ENCODE peak calls at places on chromosomes 3 and 15, in eight cellular contexts. H is HTR-8/SVneo; W is stomach; B is NCI-H2171 treated with DMSO at 0.1 percent for 48 hours; U is fibroblast of pulmonary artery; N is CD8-positive, alpha-beta memory T cell; D is A549; C is adrenal gland. R is an unnamed sample.

GRCh38 chr3:70247955-70248354 is 64.5 kb downstream of the MDFIC2 start:
- DNase-seq in B (no peak), W (no peak), D (no peak), N (no peak), H (no peak), C (no peak), U (peak), R (no peak)

GRCh38 chr15:50112488-50113186 is 6.4 kb downstream of the ATP8B4 start:
- DNase-seq in C (no peak), U (no peak), D (no peak), H (no peak), N (no peak), B (no peak), W (no peak), R (no peak)

GRCh38 chr15:84949845-84950569 is 31.6 kb upstream of the PDE8A start:
- DNase-seq in B (no peak), U (no peak), W (no peak), N (no peak), D (no peak), C (no peak), H (no peak), R (no peak)

GRCh38 chr3:140370686-140371085 is 307.2 kb upstream of the TRIM42 start:
- DNase-seq in B (no peak), H (no peak), N (no peak), U (no peak), W (no peak), C (no peak), D (no peak), R (no peak)

GRCh38 chr3:46862689-46863020 is 589 bp downstream of the MYL3 start:
- DNase-seq in N (no peak), B (no peak), C (no peak), H (no peak), W (no peak), U (no peak), D (no peak), R (no peak)

GRCh38 chr15:84949043-84949442 is 32.6 kb upstream of the PDE8A start:
- DNase-seq in N (no peak), B (no peak), H (no peak), W (no peak), C (no peak), D (no peak), U (no peak), R (no peak)

GRCh38 chr3:169264711-169265110 is 398.8 kb downstream of the MECOM start:
- DNase-seq in W (peak), U (peak), H (peak), D (no peak), N (no peak), B (peak), C (peak), R (peak)

GRCh38 chr15:44536298-44536961 is 517 bp upstream of the EIF3J start:
- DNase-seq in D (peak), N (no peak), B (no peak), H (peak), W (peak), C (no peak), U (no peak), R (peak)

GRCh38 chr3:134255399-134255798 is 4.7 kb upstream of the RYK start:
- DNase-seq in H (no peak), C (no peak), D (no peak), B (no peak), U (no peak), W (no peak), N (no peak), R (no peak)

GRCh38 chr15:32878342-32878741 is 160.5 kb downstream of the GREM1 start:
- DNase-seq in H (no peak), D (no peak), C (no peak), U (no peak), W (no peak), B (no peak), N (no peak), R (no peak)

GRCh38 chr15:69090197-69090948 is 70.1 kb upstream of the GLCE start:
- DNase-seq in C (no peak), U (peak), W (no peak), H (no peak), B (peak), N (no peak), D (no peak), R (no peak)

GRCh38 chr3:106126836-106127235 is 258.0 kb upstream of the CBLB start:
- DNase-seq in C (no peak), W (no peak), D (no peak), B (no peak), H (no peak), N (no peak), U (no peak), R (no peak)